ENCODE peak calls at places on chromosomes 4 and X, in ten cellular contexts. X is neural progenitor cell; I is AG10803; D is right lobe of liver; N is CD4-positive, alpha-beta T cell; P is uterus; F is fibroblast of lung; M is CD8-positive, alpha-beta T cell; R is IMR-90; J is mucosa of descending colon. L is an unnamed sample.

GRCh38 chr4:160091631-160092030 is 988.8 kb downstream of the RAPGEF2 start:
- DNase-seq in D (no peak), I (no peak), R (no peak), F (no peak), N (no peak), P (no peak), X (no peak), J (no peak), M (no peak), L (no peak)

GRCh38 chr4:122830392-122831095 is 3.9 kb downstream of the FGF2 start:
- DNase-seq in D (no peak), J (no peak), F (peak), I (peak), M (no peak), X (no peak), P (peak), R (no peak), N (no peak), L (no peak)

GRCh38 chrX:19695884-19696283 is 180.6 kb upstream of the MAP3K15 start:
- DNase-seq in R (no peak), D (no peak), J (no peak), P (no peak), M (no peak), N (no peak), I (no peak), F (no peak), X (no peak), L (no peak)

GRCh38 chr4:154743683-154744340 is at the start of gene LRAT:
- DNase-seq in I (no peak), D (peak), F (no peak), X (peak), M (no peak), N (peak), J (peak), P (no peak), R (no peak), L (peak)

GRCh38 chrX:79259073-79259689 is 108.0 kb downstream of the ITM2A start:
- DNase-seq in R (no peak), F (no peak), J (no peak), D (no peak), N (peak), P (no peak), M (peak), I (no peak), X (no peak), L (no peak)

GRCh38 chrX:152138388-152138784 is at the start of gene MAGEA10:
- DNase-seq in P (no peak), X (no peak), R (no peak), F (no peak), J (no peak), N (no peak), D (no peak), I (no peak), M (no peak), L (no peak)

GRCh38 chr4:28256295-28256694 is 1395.7 kb downstream of the STIM2 start:
- DNase-seq in N (no peak), P (no peak), J (no peak), M (no peak), R (no peak), X (no peak), F (no peak), D (no peak), I (no peak), L (no peak)

GRCh38 chr4:185640809-185641675 is 105.7 kb upstream of the PDLIM3 start:
- DNase-seq in X (peak), I (peak), P (no peak), N (no peak), F (peak), J (no peak), M (no peak), R (peak), D (no peak), L (peak)

GRCh38 chr4:165308174-165308573 is 19.3 kb upstream of the MSMO1 start:
- DNase-seq in F (no peak), D (no peak), X (no peak), R (no peak), M (no peak), N (no peak), I (peak), J (no peak), P (no peak), L (no peak)

GRCh38 chrX:22634751-22635150 is 362.0 kb downstream of the CBLL2 start:
- DNase-seq in R (peak), D (no peak), X (no peak), M (no peak), F (peak), N (no peak), J (no peak), I (no peak), P (no peak), L (no peak)

GRCh38 chrX:29687687-29688086 is 527.7 kb upstream of the MAGEB2 start:
- DNase-seq in M (no peak), R (peak), I (peak), P (no peak), F (peak), J (no peak), D (no peak), N (no peak), X (no peak), L (no peak)

GRCh38 chrX:154809939-154810665 is 4.8 kb upstream of the MPP1 start:
- DNase-seq in M (no peak), X (no peak), P (no peak), I (peak), D (no peak), N (no peak), R (peak), J (no peak), F (no peak), L (no peak)

GRCh38 chr4:5366421-5366820 is 315.1 kb downstream of the STK32B start:
- DNase-seq in M (no peak), N (no peak), F (peak), X (no peak), J (no peak), R (peak), D (no peak), P (no peak), I (peak), L (no peak)

GRCh38 chr4:22240814-22241213 is 275.1 kb downstream of the ADGRA3 start:
- DNase-seq in D (no peak), I (no peak), F (no peak), X (no peak), P (no peak), R (no peak), M (no peak), J (no peak), N (no peak), L (no peak)

GRCh38 chr4:22237846-22238513 is 277.9 kb downstream of the ADGRA3 start:
- DNase-seq in X (peak), R (no peak), N (no peak), I (no peak), F (peak), M (no peak), J (peak), D (peak), P (no peak), L (peak)

GRCh38 chr4:22238742-22239141 is 277.1 kb downstream of the ADGRA3 start:
- DNase-seq in R (no peak), I (no peak), D (no peak), F (no peak), J (no peak), M (no peak), N (no peak), P (no peak), X (peak), L (no peak)

GRCh38 chr4:22235798-22236197 is 280.1 kb downstream of the ADGRA3 start:
- DNase-seq in F (no peak), P (no peak), I (no peak), R (no peak), N (no peak), M (no peak), X (peak), J (no peak), D (no peak), L (no peak)

GRCh38 chr4:22237155-22237751 is 278.6 kb downstream of the ADGRA3 start:
- DNase-seq in N (peak), R (peak), J (peak), X (peak), D (peak), P (peak), F (no peak), M (peak), I (no peak), L (peak)
- TF ChIP-seq CTCF in N (no peak), R (peak), J (peak), X (peak), D (peak), P (no peak), F (peak), M (no peak), I (no peak), L (peak)

DNA sequence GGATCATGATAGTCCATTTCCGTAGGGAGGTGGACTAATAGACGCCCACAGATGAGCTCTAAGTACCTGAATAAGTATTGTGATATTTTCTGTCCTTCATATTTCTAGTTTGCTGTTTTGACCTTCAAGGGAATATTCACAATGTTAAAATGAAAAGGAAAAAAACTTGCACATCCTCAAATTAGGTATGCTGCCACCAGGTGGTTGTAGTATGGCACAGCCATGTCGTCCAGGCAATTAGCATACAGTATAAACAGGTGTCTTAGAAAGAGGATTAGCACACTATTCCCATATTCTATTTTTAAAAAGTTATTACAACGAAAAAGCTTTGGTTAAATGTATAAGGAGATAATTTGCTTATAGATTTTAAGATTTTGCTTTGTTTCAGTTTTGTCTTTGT is 802.0 kb downstream of the RPA4 start:
- DNase-seq in I (peak), P (no peak), N (no peak), R (peak), D (no peak), J (no peak), M (no peak), F (peak), X (peak), L (peak)
- TF ChIP-seq CTCF in I (peak), P (peak), N (peak), R (peak), D (peak), J (no peak), M (no peak), F (peak), X (peak), L (peak)

DNA sequence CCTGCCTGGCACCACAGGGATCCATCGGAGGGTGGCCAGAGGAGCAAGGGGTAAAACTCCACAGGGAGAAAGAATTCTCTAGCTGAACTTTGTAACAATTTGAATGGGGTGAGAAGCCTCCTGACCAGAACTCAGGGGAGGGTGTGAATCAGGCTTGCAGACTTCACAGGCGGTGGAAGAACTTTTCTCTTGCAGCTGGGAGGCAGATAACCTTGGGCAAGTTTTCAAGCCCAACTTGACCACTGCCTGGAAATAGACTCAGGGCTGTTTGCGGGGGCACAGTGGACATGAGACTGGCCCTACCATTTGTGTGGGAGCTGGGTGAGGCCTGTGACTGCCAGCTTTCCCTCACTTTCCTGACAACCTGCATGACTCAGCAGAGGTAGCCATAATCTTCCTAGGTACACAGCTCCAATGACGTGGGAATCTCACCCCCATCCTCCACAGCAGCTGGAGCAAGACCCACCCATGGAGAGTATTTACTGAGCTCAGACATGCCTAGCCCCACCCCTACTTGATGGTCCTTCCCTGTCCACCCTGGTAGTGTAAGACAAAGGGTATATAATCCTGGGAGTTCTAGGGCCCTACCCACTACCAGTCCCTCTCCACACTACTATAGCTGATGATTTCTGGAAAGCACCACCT is 210.0 kb upstream of the AGTR2 start:
- DNase-seq in J (peak), N (no peak), P (no peak), D (no peak), I (no peak), F (no peak), R (no peak), M (no peak), X (no peak), L (no peak)
- TF ChIP-seq CTCF in J (no peak), N (no peak), P (no peak), D (no peak), I (no peak), F (no peak), R (no peak), M (no peak), X (no peak), L (no peak)

GRCh38 chr4:180558427-180558826 is 1684.8 kb upstream of the TENM3 start:
- DNase-seq in J (no peak), N (no peak), I (no peak), R (no peak), F (no peak), M (no peak), X (no peak), P (no peak), D (no peak), L (no peak)

GRCh38 chr4:180560896-180561295 is 1682.3 kb upstream of the TENM3 start:
- DNase-seq in F (peak), N (no peak), J (no peak), D (no peak), P (no peak), X (no peak), I (no peak), R (peak), M (no peak), L (no peak)

GRCh38 chr4:180557348-180557747 is 1685.9 kb upstream of the TENM3 start:
- DNase-seq in I (no peak), R (no peak), X (no peak), P (no peak), M (no peak), D (no peak), J (no peak), F (no peak), N (no peak), L (no peak)
- TF ChIP-seq CTCF in I (no peak), R (no peak), X (peak), P (no peak), M (no peak), D (no peak), J (no peak), F (no peak), N (no peak), L (no peak)

GRCh38 chrX:338836-339400 is 20.3 kb upstream of the GTPBP6 start:
- DNase-seq in R (no peak), M (no peak), D (peak), J (no peak), P (no peak), I (no peak), N (no peak), F (no peak), X (no peak), L (no peak)
- TF ChIP-seq CTCF in R (no peak), M (no peak), D (no peak), J (no peak), P (no peak), I (no peak), N (no peak), F (no peak), X (peak), L (no peak)

GRCh38 chrX:70979136-70979762 is 48.4 kb upstream of the SLC7A3 start:
- DNase-seq in D (no peak), R (peak), F (peak), P (no peak), I (peak), X (peak), M (no peak), J (no peak), N (no peak), L (no peak)
- TF ChIP-seq CTCF in D (peak), R (peak), F (peak), P (peak), I (peak), X (peak), M (no peak), J (no peak), N (no peak), L (peak)